ENCODE peak calls at places on chromosomes 13 and 19, in five cellular contexts. Z, M, U, X and G are unnamed samples. For H3K4me1 and H3K9me3, the result is how much of the 10 kb centered on the place peaks cover.

GRCh38 chr13:31920301-31920818 is 111.2 kb upstream of the FRY start:
- DNase-seq in M (peak), X (no peak), U (no peak), Z (no peak), G (no peak)

GRCh38 chr19:16457954-16458331 is 13.8 kb downstream of the EPS15L1 start:
- DNase-seq in M (no peak), X (no peak), Z (no peak), U (no peak), G (peak)

GRCh38 chr19:17860331-17860992 is 752 bp downstream of the RPL18A start:
- DNase-seq in U (no peak), M (no peak), X (no peak), Z (no peak), G (no peak)

GRCh38 chr19:19860756-19861390 is 4.8 kb upstream of the ZNF253 start:
- DNase-seq in M (peak), X (peak), U (no peak), Z (no peak), G (no peak)

GRCh38 chr13:46137627-46138026 is 32.8 kb upstream of the CPB2 start:
- DNase-seq in M (no peak), U (no peak), Z (no peak), X (no peak), G (no peak)

GRCh38 chr19:533485-534058 is 2.0 kb downstream of the CDC34 start:
- DNase-seq in U (no peak), Z (no peak), M (no peak), X (no peak), G (peak)

GRCh38 chr13:109790951-109791605 is 4.7 kb upstream of the IRS2 start:
- DNase-seq in M (peak), U (no peak), X (peak), Z (no peak), G (no peak)

GRCh38 chr13:20482275-20482761 is 43.3 kb downstream of the CRYL1 start:
- DNase-seq in X (no peak), Z (no peak), U (no peak), M (peak), G (no peak)

GRCh38 chr19:18046066-18046718 is 38.2 kb downstream of the ARRDC2 start:
- DNase-seq in M (peak), X (peak), U (peak), Z (no peak), G (no peak)

GRCh38 chr13:30334663-30335386 is 27.5 kb upstream of the KATNAL1 start:
- DNase-seq in X (no peak), U (no peak), M (peak), Z (no peak), G (no peak)

GRCh38 chr13:36418022-36418805 is 14.1 kb upstream of the CCNA1 start:
- DNase-seq in Z (no peak), X (peak), U (peak), M (peak), G (no peak)

GRCh38 chr19:12111176-12111575 is 29.0 kb downstream of the ZNF20 start:
- DNase-seq in M (no peak), Z (no peak), X (no peak), U (no peak), G (no peak)

GRCh38 chr19:5882421-5882968 is 12.2 kb upstream of the FUT5 start:
- DNase-seq in X (no peak), U (no peak), M (no peak), Z (no peak), G (no peak)

GRCh38 chr19:17721821-17722220 is 2.5 kb downstream of the MAP1S start:
- DNase-seq in U (no peak), M (no peak), X (no peak), Z (peak), G (no peak)

GRCh38 chr13:31200636-31200970 is 828 bp downstream of the B3GLCT start:
- DNase-seq in Z (peak), X (peak), M (no peak), U (no peak), G (no peak)

GRCh38 chr19:18304194-18304495 is 18.7 kb downstream of the LSM4 start:
- DNase-seq in X (no peak), M (no peak), Z (no peak), U (no peak), G (no peak)

GRCh38 chr19:389935-390289 is 19.0 kb downstream of the C2CD4C start:
- DNase-seq in Z (peak), U (no peak), X (no peak), M (no peak), G (no peak)

GRCh38 chr13:39498471-39499114 is 104.4 kb downstream of the LHFPL6 start:
- DNase-seq in U (no peak), Z (no peak), M (no peak), X (no peak), G (no peak)

GRCh38 chr19:30286378-30286777 is 85.8 kb upstream of the ZNF536 start:
- DNase-seq in Z (no peak), U (no peak), X (no peak), M (no peak), G (no peak)

GRCh38 chr19:54178581-54179261 is 5.8 kb upstream of the TMC4 start:
- DNase-seq in Z (no peak), X (no peak), U (no peak), M (no peak), G (no peak)

GRCh38 chr19:42601811-42602443 is 7.2 kb upstream of the CEACAM8 start:
- DNase-seq in X (peak), U (peak), M (peak), Z (no peak), G (no peak)

GRCh38 chr19:43652546-43652874 is 12.9 kb upstream of the CADM4 start:
- DNase-seq in X (no peak), Z (no peak), M (no peak), U (no peak), G (no peak)

GRCh38 chr19:1057185-1057857 is 9.6 kb upstream of the ARHGAP45 start:
- DNase-seq in X (peak), M (peak), U (peak), Z (no peak), G (no peak)

GRCh38 chr19:56294557-56294956 is 20.1 kb downstream of the ZSCAN5A start:
- DNase-seq in M (no peak), Z (no peak), X (peak), U (peak), G (no peak)

GRCh38 chr13:42525035-42525504 is 48.9 kb upstream of the TNFSF11 start:
- DNase-seq in X (peak), M (peak), Z (no peak), U (peak), G (no peak)

GRCh38 chr13:34044041-34044440 is 226.1 kb downstream of the RFC3 start:
- DNase-seq in M (peak), Z (no peak), X (peak), U (peak), G (no peak)

GRCh38 chr13:73708393-73708985 is 425.7 kb downstream of the KLF12 start:
- DNase-seq in M (peak), U (peak), X (peak), Z (no peak), G (no peak)

GRCh38 chr19:2255982-2256685 is at the start of gene JSRP1:
- DNase-seq in U (no peak), Z (no peak), M (no peak), X (no peak), G (no peak)

GRCh38 chr19:35142531-35143230 is 374 bp upstream of the FXYD7 start:
- DNase-seq in U (no peak), M (peak), X (no peak), Z (peak), G (no peak)

GRCh38 chr19:15101479-15102082 is 5.6 kb upstream of the SYDE1 start:
- DNase-seq in X (peak), M (peak), Z (no peak), U (no peak), G (no peak)

GRCh38 chr13:50353651-50354415 is 338.6 kb downstream of the KCNRG start:
- DNase-seq in U (peak), Z (no peak), M (peak), X (peak), G (no peak)

GRCh38 chr13:97715763-97716162 is 237.7 kb upstream of the IPO5 start:
- DNase-seq in X (no peak), U (no peak), Z (no peak), M (peak), G (no peak)

GRCh38 chr19:49557641-49558325 is 22.6 kb downstream of the NOSIP start:
- DNase-seq in Z (no peak), U (no peak), M (no peak), X (no peak), G (no peak)
- H3K4me1 ChIP-seq in Z (under half), U (under half), M (under half), X (under half), G (under half)

GRCh38 chr13:95510950-95511349 is 41.6 kb upstream of the CLDN10 start:
- DNase-seq in M (no peak), X (no peak), Z (no peak), U (no peak), G (no peak)
- H3K9me3 ChIP-seq in M (under half), X (under half), Z (under half), U (under half), G (under half)

GRCh38 chr19:40410030-40410389 is 3.2 kb downstream of the PRX start:
- DNase-seq in M (no peak), X (no peak), Z (no peak), U (no peak), G (no peak)
- H3K4me1 ChIP-seq in M (under half), X (under half), Z (under half), U (under half), G (under half)

GRCh38 chr19:39416626-39417120 is 4.2 kb downstream of the PLEKHG2 start:
- DNase-seq in Z (no peak), M (no peak), X (no peak), U (no peak), G (peak)
- H3K9me3 ChIP-seq in Z (under half), M (under half), X (under half), U (under half), G (under half)

GRCh38 chr19:48644839-48645651 is 942 bp downstream of the CA11 start:
- DNase-seq in Z (peak), U (no peak), M (peak), X (peak), G (peak)
- H3K4me1 ChIP-seq in Z (under half), U (under half), M (under half), X (under half), G (under half)

GRCh38 chr19:52369463-52370340 is at the start of gene ZNF880:
- DNase-seq in Z (peak), U (peak), X (peak), M (peak), G (peak)
- H3K9me3 ChIP-seq in Z (under half), U (under half), X (under half), M (under half), G (under half)